ENCODE peak calls at places on chromosomes 11 and 22, in ten cellular contexts. One of them, this sample, is unnamed. For H3K4me1, the result is how much of the 10 kb centered on the place peaks cover.

GRCh38 chr11:107999759-108000455 is 8.8 kb upstream of the CUL5 start:
- DNase-seq in K562: peak
- DNase-seq in HCT116: peak
- DNase-seq in esophagus muscularis mucosa: no peak
- DNase-seq in prostate gland: no peak
- DNase-seq in sigmoid colon: no peak
- DNase-seq in stomach: no peak
- DNase-seq in GM12878: peak
- DNase-seq in vagina: no peak
- DNase-seq in breast epithelium: no peak
- DNase-seq in this sample: no peak

GRCh38 chr11:71112454-71112853 is 139.9 kb downstream of the SHANK2 start:
- DNase-seq in K562: no peak
- DNase-seq in HCT116: no peak
- DNase-seq in esophagus muscularis mucosa: no peak
- DNase-seq in prostate gland: no peak
- DNase-seq in sigmoid colon: no peak
- DNase-seq in stomach: no peak
- DNase-seq in GM12878: no peak
- DNase-seq in vagina: no peak
- DNase-seq in breast epithelium: no peak
- DNase-seq in this sample: peak

GRCh38 chr11:61055776-61056175 is 46.5 kb upstream of the CD5 start:
- DNase-seq in K562: no peak
- DNase-seq in HCT116: no peak
- DNase-seq in esophagus muscularis mucosa: no peak
- DNase-seq in prostate gland: no peak
- DNase-seq in sigmoid colon: peak
- DNase-seq in stomach: no peak
- DNase-seq in GM12878: no peak
- DNase-seq in vagina: no peak
- DNase-seq in breast epithelium: no peak
- DNase-seq in this sample: no peak

GRCh38 chr22:43829448-43829821 is 17.3 kb upstream of the EFCAB6 start:
- DNase-seq in K562: no peak
- DNase-seq in HCT116: no peak
- DNase-seq in esophagus muscularis mucosa: no peak
- DNase-seq in prostate gland: no peak
- DNase-seq in sigmoid colon: peak
- DNase-seq in stomach: no peak
- DNase-seq in GM12878: no peak
- DNase-seq in vagina: no peak
- DNase-seq in breast epithelium: no peak
- DNase-seq in this sample: no peak

GRCh38 chr22:22110548-22111266 is 128.1 kb upstream of the TOP3B start:
- DNase-seq in K562: peak
- DNase-seq in HCT116: peak
- DNase-seq in esophagus muscularis mucosa: no peak
- DNase-seq in prostate gland: no peak
- DNase-seq in sigmoid colon: no peak
- DNase-seq in stomach: no peak
- DNase-seq in GM12878: peak
- DNase-seq in vagina: no peak
- DNase-seq in breast epithelium: no peak
- DNase-seq in this sample: peak

GRCh38 chr11:105719073-105719846 is 109.4 kb downstream of the GRIA4 start:
- DNase-seq in K562: no peak
- DNase-seq in HCT116: peak
- DNase-seq in esophagus muscularis mucosa: no peak
- DNase-seq in prostate gland: no peak
- DNase-seq in sigmoid colon: no peak
- DNase-seq in stomach: no peak
- DNase-seq in GM12878: peak
- DNase-seq in vagina: no peak
- DNase-seq in breast epithelium: no peak
- DNase-seq in this sample: no peak

GRCh38 chr11:2736577-2737225 is 36.9 kb upstream of the KCNQ1OT1 start:
- DNase-seq in K562: no peak
- DNase-seq in HCT116: no peak
- DNase-seq in esophagus muscularis mucosa: no peak
- DNase-seq in prostate gland: no peak
- DNase-seq in sigmoid colon: no peak
- DNase-seq in stomach: no peak
- DNase-seq in GM12878: no peak
- DNase-seq in vagina: no peak
- DNase-seq in breast epithelium: no peak
- DNase-seq in this sample: no peak

GRCh38 chr22:20128902-20129746 is 2.5 kb upstream of the ZDHHC8 start:
- DNase-seq in K562: peak
- DNase-seq in HCT116: no peak
- DNase-seq in esophagus muscularis mucosa: no peak
- DNase-seq in prostate gland: no peak
- DNase-seq in sigmoid colon: no peak
- DNase-seq in stomach: peak
- DNase-seq in GM12878: no peak
- DNase-seq in vagina: no peak
- DNase-seq in breast epithelium: no peak
- DNase-seq in this sample: no peak

GRCh38 chr11:12556155-12556554 is 118.1 kb upstream of the TEAD1 start:
- DNase-seq in K562: no peak
- DNase-seq in HCT116: no peak
- DNase-seq in esophagus muscularis mucosa: peak
- DNase-seq in prostate gland: no peak
- DNase-seq in sigmoid colon: no peak
- DNase-seq in stomach: no peak
- DNase-seq in GM12878: no peak
- DNase-seq in vagina: no peak
- DNase-seq in breast epithelium: no peak
- DNase-seq in this sample: no peak

GRCh38 chr22:36613958-36614357 is 85.0 kb upstream of the EIF3D start:
- DNase-seq in K562: no peak
- DNase-seq in HCT116: no peak
- DNase-seq in esophagus muscularis mucosa: no peak
- DNase-seq in prostate gland: no peak
- DNase-seq in sigmoid colon: no peak
- DNase-seq in stomach: no peak
- DNase-seq in GM12878: no peak
- DNase-seq in vagina: no peak
- DNase-seq in breast epithelium: no peak
- DNase-seq in this sample: no peak

GRCh38 chr11:103534959-103535358 is 425.7 kb downstream of the DYNC2H1 start:
- DNase-seq in K562: no peak
- DNase-seq in HCT116: no peak
- DNase-seq in esophagus muscularis mucosa: no peak
- DNase-seq in prostate gland: no peak
- DNase-seq in sigmoid colon: no peak
- DNase-seq in stomach: no peak
- DNase-seq in GM12878: no peak
- DNase-seq in vagina: no peak
- DNase-seq in breast epithelium: no peak
- DNase-seq in this sample: no peak

GRCh38 chr11:6818967-6819366 is 19.5 kb upstream of the OR6A2 start:
- DNase-seq in K562: no peak
- DNase-seq in HCT116: no peak
- DNase-seq in esophagus muscularis mucosa: no peak
- DNase-seq in prostate gland: no peak
- DNase-seq in sigmoid colon: no peak
- DNase-seq in stomach: no peak
- DNase-seq in GM12878: no peak
- DNase-seq in vagina: no peak
- DNase-seq in breast epithelium: no peak
- DNase-seq in this sample: no peak

GRCh38 chr22:35663371-35663770 is 15.1 kb downstream of the APOL6 start:
- DNase-seq in K562: no peak
- DNase-seq in HCT116: no peak
- DNase-seq in esophagus muscularis mucosa: no peak
- DNase-seq in prostate gland: no peak
- DNase-seq in sigmoid colon: no peak
- DNase-seq in stomach: no peak
- DNase-seq in GM12878: no peak
- DNase-seq in vagina: no peak
- DNase-seq in breast epithelium: no peak
- DNase-seq in this sample: no peak

GRCh38 chr22:30843245-30843644 is 125.3 kb downstream of the MORC2 start:
- DNase-seq in K562: no peak
- DNase-seq in HCT116: no peak
- DNase-seq in esophagus muscularis mucosa: no peak
- DNase-seq in prostate gland: no peak
- DNase-seq in sigmoid colon: no peak
- DNase-seq in stomach: peak
- DNase-seq in GM12878: no peak
- DNase-seq in vagina: no peak
- DNase-seq in breast epithelium: no peak
- DNase-seq in this sample: no peak

DNA sequence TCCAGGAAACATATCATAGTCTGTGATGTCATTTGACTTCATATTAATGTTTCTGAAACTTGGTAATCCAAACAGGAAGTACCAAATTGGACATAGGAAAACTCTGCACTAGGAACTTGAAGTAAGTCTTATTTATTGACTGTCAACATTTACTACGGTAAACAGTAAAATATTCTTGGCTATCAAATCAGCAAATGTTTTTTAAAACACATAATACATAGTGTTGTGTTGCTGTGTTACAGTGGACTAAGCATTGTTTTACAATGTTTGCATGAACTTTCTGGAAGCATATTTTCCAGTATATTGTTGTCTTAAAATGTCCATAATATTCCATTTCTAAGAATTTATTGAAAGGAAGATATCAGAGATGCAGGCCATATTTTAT is 2.8 kb upstream of the OR51E2 start:
- DNase-seq in K562: no peak
- DNase-seq in HCT116: no peak
- DNase-seq in esophagus muscularis mucosa: no peak
- DNase-seq in prostate gland: no peak
- DNase-seq in sigmoid colon: no peak
- DNase-seq in stomach: no peak
- DNase-seq in GM12878: no peak
- DNase-seq in vagina: no peak
- DNase-seq in breast epithelium: no peak
- DNase-seq in this sample: no peak
- TF ChIP-seq POLR2A in K562: no peak
- TF ChIP-seq POLR2A in HCT116: no peak
- TF ChIP-seq POLR2A in esophagus muscularis mucosa: no peak
- TF ChIP-seq POLR2A in prostate gland: no peak
- TF ChIP-seq POLR2A in sigmoid colon: no peak
- TF ChIP-seq POLR2A in stomach: no peak
- TF ChIP-seq POLR2A in GM12878: no peak
- TF ChIP-seq POLR2A in vagina: no peak
- TF ChIP-seq POLR2A in breast epithelium: no peak
- TF ChIP-seq POLR2A in this sample: no peak

DNA sequence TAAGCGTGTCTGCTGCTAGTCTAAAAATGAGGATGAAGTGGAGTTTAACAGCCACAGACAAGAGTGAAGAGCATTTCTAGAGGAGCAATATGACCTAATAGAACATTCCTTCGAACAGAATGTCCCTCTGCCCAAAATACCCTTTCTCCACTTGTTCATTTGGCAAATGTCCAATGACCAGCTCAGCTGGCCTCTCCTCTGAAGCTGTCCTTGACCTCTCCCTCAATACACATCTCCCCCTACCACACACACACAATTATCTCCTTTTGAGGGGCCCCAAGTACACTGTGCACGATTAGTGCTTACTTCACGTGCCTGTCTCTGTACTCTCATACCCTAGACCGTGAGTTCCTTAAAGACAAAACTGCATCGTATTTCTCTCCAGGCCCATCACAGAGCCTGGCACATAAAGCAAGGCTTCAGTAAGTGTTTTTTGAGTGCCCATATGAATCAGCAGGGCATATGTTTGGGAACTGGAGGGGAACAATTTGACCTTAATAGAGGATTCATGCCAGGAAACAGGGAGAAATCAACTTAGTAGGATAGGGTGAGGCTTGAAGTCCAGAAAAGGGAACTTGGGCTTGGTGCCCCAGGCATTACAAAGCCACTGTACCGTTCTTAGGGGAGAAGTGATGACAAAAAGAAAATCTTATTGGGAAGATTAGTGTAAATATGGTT is 18.1 kb upstream of the NCAM1 start:
- DNase-seq in K562: no peak
- DNase-seq in HCT116: no peak
- DNase-seq in esophagus muscularis mucosa: no peak
- DNase-seq in prostate gland: no peak
- DNase-seq in sigmoid colon: no peak
- DNase-seq in stomach: no peak
- DNase-seq in GM12878: no peak
- DNase-seq in vagina: no peak
- DNase-seq in breast epithelium: no peak
- DNase-seq in this sample: no peak
- TF ChIP-seq POLR2AphosphoS5 in K562: no peak
- TF ChIP-seq POLR2AphosphoS5 in HCT116: no peak
- TF ChIP-seq POLR2AphosphoS5 in esophagus muscularis mucosa: no peak
- TF ChIP-seq POLR2AphosphoS5 in prostate gland: no peak
- TF ChIP-seq POLR2AphosphoS5 in sigmoid colon: peak
- TF ChIP-seq POLR2AphosphoS5 in stomach: no peak
- TF ChIP-seq POLR2AphosphoS5 in GM12878: no peak
- TF ChIP-seq POLR2AphosphoS5 in vagina: no peak
- TF ChIP-seq POLR2AphosphoS5 in breast epithelium: no peak
- TF ChIP-seq POLR2AphosphoS5 in this sample: no peak

GRCh38 chr11:64304032-64304315 is 1.4 kb upstream of the ESRRA start:
- DNase-seq in K562: no peak
- DNase-seq in HCT116: no peak
- DNase-seq in esophagus muscularis mucosa: no peak
- DNase-seq in prostate gland: no peak
- DNase-seq in sigmoid colon: peak
- DNase-seq in stomach: no peak
- DNase-seq in GM12878: no peak
- DNase-seq in vagina: no peak
- DNase-seq in breast epithelium: no peak
- DNase-seq in this sample: no peak
- H3K4me1 ChIP-seq in K562: half or more
- H3K4me1 ChIP-seq in HCT116: half or more
- H3K4me1 ChIP-seq in esophagus muscularis mucosa: half or more
- H3K4me1 ChIP-seq in prostate gland: under half
- H3K4me1 ChIP-seq in sigmoid colon: under half
- H3K4me1 ChIP-seq in stomach: half or more
- H3K4me1 ChIP-seq in GM12878: under half
- H3K4me1 ChIP-seq in vagina: half or more
- H3K4me1 ChIP-seq in breast epithelium: under half
- H3K4me1 ChIP-seq in this sample: under half

DNA sequence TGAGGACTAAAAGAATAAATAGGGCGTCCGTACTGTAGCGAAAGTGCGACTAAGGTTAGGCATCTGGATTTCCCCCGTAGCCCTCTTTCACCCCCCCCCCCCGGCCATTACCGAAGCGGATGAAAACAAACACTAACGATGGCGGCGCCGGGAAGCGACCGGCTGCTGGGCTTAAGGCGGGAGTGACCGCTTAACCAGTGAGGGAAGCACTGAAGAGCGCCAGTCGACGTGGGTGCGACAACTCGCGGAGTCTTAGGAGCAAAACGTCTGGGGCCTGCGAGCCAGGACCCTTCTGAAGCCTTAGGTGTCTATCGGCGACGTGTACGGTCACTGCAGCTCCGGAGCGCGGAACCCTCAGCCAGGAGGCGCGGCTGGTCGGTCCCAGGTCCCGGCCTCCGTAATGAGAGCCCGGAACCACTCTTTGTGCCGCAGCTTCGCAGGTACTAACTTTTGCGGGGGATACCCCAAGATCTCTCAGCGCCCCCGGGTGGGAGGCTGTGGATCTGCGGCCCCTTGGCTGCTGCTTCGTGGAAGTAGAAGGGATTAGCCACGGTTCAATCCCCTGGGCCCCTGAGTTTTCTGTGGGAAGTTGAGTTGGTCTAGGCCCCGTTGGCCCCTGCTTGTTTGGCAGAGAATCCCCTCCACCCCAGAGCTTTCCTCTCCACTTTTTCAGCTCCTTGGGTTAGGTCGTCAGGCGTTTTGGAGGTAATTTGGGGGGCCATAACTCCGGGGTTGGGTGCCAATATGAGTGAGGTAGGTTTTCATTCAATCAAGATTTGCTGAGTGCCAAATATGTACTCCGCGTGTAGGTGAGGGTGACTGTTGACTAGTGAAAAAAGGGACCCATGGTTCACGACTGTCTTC is at the start of gene ATG13:
- DNase-seq in K562: peak
- DNase-seq in HCT116: peak
- DNase-seq in esophagus muscularis mucosa: peak
- DNase-seq in prostate gland: peak
- DNase-seq in sigmoid colon: peak
- DNase-seq in stomach: peak
- DNase-seq in GM12878: no peak
- DNase-seq in vagina: no peak
- DNase-seq in breast epithelium: peak
- DNase-seq in this sample: peak
- TF ChIP-seq POLR2A in K562: peak
- TF ChIP-seq POLR2A in HCT116: peak
- TF ChIP-seq POLR2A in esophagus muscularis mucosa: no peak
- TF ChIP-seq POLR2A in prostate gland: no peak
- TF ChIP-seq POLR2A in sigmoid colon: no peak
- TF ChIP-seq POLR2A in stomach: no peak
- TF ChIP-seq POLR2A in GM12878: peak
- TF ChIP-seq POLR2A in vagina: no peak
- TF ChIP-seq POLR2A in breast epithelium: no peak
- TF ChIP-seq POLR2A in this sample: no peak